ENCODE peak calls at places on chromosomes 13 and 19, in nine cellular contexts. Q, K, V, Z, G, U, E, A and I are unnamed samples.

GRCh38 chr19:35773020-35773809 is 2.1 kb upstream of the ARHGAP33 start:
- DNase-seq in K (no peak), Z (no peak), G (no peak), A (no peak), U (no peak), V (no peak), Q (no peak), E (no peak), I (no peak)

GRCh38 chr13:48533986-48534600 is 1.2 kb upstream of the RCBTB2 start:
- DNase-seq in A (no peak), G (no peak), E (no peak), K (no peak), V (no peak), U (no peak), Z (no peak), Q (no peak), I (no peak)

GRCh38 chr13:99062593-99062992 is 84.7 kb upstream of the DOCK9 start:
- DNase-seq in E (no peak), A (no peak), K (peak; percentile 52), Q (no peak), G (peak; percentile 27), U (no peak), V (no peak), Z (no peak), I (no peak)

GRCh38 chr13:65292488-65292901 is 1937.6 kb downstream of the PCDH9 start:
- DNase-seq in E (no peak), V (no peak), K (no peak), Q (no peak), U (no peak), Z (no peak), A (no peak), G (no peak), I (no peak)

GRCh38 chr19:14562660-14563589 is 8.9 kb downstream of the NDUFB7 start:
- DNase-seq in V (no peak), E (no peak), U (no peak), G (no peak), K (no peak), Z (no peak), A (no peak), Q (no peak), I (no peak)

GRCh38 chr19:40269216-40269940 is 15.8 kb downstream of the AKT2 start:
- DNase-seq in K (no peak), Q (no peak), A (no peak), G (no peak), E (no peak), U (no peak), V (no peak), Z (no peak), I (no peak)

GRCh38 chr13:103866041-103866440 is 799.8 kb upstream of the SLC10A2 start:
- DNase-seq in K (no peak), U (no peak), A (no peak), Q (no peak), V (no peak), G (no peak), Z (no peak), E (no peak), I (no peak)

GRCh38 chr13:45807520-45808099 is 43.9 kb downstream of the SIAH3 start:
- DNase-seq in G (no peak), Z (peak; percentile 30), A (no peak), U (peak; percentile 53), K (peak; percentile 47), V (no peak), E (no peak), Q (peak; percentile 16), I (no peak)

GRCh38 chr13:45341799-45342584 is 1.0 kb upstream of the TPT1 start:
- DNase-seq in Q (peak; percentile 45), A (no peak), U (peak; percentile 86), K (peak; percentile 47), E (peak; percentile 66), V (peak; percentile 63), G (peak; percentile 77), Z (peak; percentile 88), I (peak; percentile 71)

GRCh38 chr13:54373211-54373610 is 1344.6 kb downstream of the OLFM4 start:
- DNase-seq in Z (no peak), G (no peak), V (no peak), E (no peak), Q (no peak), U (no peak), A (no peak), K (no peak), I (no peak)

GRCh38 chr13:19587635-19588300 is 26.4 kb upstream of the TPTE2 start:
- DNase-seq in Z (no peak), K (no peak), U (no peak), Q (peak; percentile 41), G (no peak), V (no peak), A (no peak), E (no peak), I (no peak)

GRCh38 chr19:57688011-57688763 is 6.4 kb downstream of the ZNF551 start:
- DNase-seq in V (no peak), Q (no peak), G (no peak), Z (no peak), K (no peak), U (no peak), A (no peak), E (no peak), I (no peak)

GRCh38 chr13:74158028-74158427 is 23.8 kb upstream of the KLF12 start:
- DNase-seq in K (peak; percentile 30), V (no peak), Q (no peak), Z (no peak), A (no peak), G (no peak), E (no peak), U (no peak), I (no peak)

GRCh38 chr13:25180795-25181537 is 8.9 kb upstream of the AMER2 start:
- DNase-seq in Z (no peak), Q (no peak), V (no peak), U (no peak), A (no peak), E (no peak), K (no peak), G (no peak), I (no peak)

DNA sequence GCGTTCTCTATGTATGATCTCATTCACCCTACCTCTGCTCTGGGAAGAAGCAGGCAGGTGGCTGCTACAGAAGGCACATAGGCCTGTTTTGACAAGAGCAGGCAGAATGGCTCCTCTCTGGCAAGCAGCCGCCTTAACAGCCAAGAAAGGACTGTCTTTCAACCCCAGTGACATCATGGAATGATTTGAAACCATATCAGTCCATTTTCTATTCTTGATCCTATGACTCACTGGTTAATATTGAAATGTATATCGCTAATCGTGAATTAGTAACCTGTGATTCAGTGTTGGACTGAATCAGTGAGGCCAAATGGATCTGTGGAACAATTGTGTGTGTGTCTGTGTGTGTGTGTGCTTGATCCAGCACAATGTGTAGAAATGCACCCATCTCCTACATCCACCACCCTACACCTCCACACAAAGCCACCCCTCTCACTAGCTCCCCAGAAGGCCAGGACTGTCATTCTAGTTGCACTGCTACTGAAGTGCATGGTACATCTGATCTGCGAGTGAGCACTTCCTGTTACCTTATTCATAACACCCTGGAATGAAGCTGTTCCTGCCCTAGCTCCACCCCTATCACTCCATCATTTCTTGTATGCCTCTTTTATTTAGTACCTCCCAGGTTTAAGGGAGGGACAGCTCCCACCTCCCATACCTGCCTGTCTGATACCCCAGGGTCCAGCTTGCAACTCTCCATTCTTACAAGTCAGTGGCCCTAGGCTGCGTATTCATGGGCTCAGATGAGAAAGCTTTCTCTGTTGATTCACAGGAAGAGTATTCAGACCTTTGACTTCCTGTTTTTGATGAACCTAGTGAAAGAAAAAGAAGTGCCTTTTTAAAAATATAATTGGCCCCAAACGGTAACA is 460.0 kb downstream of the FOXO1 start:
- DNase-seq in A (no peak), K (no peak), G (no peak), V (no peak), Q (no peak), E (no peak), U (no peak), Z (no peak), I (no peak)
- H3K4me3 ChIP-seq in A (no peak overlapping the region), K (no peak overlapping the region), G (no peak overlapping the region), V (no peak overlapping the region), Q (no peak overlapping the region), E (no peak overlapping the region), U (no peak overlapping the region), Z (no peak overlapping the region), I (no peak overlapping the region)

DNA sequence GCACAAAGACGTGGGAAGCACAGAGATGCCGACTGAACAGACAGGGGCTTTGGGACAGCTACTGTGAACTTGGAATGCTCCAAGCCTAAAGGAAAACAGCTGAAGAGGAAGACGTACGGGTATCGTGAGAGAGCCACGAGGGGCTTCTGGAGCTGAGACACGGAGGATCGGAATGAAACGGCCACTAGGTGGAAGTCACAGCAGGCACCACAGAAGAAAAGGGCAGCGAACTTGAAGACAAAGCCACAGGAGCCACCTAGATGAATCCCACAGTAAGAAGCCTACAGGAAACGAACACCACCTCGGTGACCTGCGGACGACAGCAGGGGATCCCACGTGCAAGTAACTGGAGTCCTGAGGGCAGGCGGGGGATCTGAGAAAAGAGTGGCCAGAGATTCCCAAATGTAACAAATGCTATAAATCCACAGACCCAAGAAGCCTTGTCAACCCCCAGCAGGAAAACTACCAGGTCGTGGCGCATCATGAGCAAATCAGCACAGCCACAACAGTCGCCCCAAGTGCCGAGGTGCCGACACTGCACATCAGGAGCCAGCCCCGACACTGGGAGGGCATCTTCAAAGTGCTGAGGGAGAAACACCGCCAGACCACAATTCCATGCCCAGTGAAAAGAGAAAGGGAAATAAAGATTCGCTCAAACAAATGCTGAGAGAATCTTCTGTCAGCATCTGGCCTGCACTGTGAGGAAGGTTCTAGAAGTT is 39.3 kb upstream of the ISYNA1 start:
- DNase-seq in U (no peak), Z (no peak), A (no peak), Q (no peak), V (no peak), K (no peak), E (no peak), G (no peak), I (no peak)
- TF ChIP-seq CTCF in U (no peak), Z (peak; percentile 6), A (no peak), Q (no peak), V (no peak), K (no peak), E (no peak), G (no peak), I (no peak)

GRCh38 chr19:44685877-44686276 is 13.1 kb upstream of the CEACAM16 start:
- DNase-seq in A (no peak), E (no peak), Z (no peak), Q (no peak), K (no peak), U (no peak), G (no peak), V (no peak), I (no peak)
- H3K27ac ChIP-seq in A (no peak overlapping the region), E (peak overlapping the region; percentile 50), Z (no peak overlapping the region), Q (no peak overlapping the region), K (peak overlapping the region; percentile 38), U (no peak overlapping the region), G (no peak overlapping the region), V (no peak overlapping the region), I (peak overlapping the region; percentile 73)

DNA sequence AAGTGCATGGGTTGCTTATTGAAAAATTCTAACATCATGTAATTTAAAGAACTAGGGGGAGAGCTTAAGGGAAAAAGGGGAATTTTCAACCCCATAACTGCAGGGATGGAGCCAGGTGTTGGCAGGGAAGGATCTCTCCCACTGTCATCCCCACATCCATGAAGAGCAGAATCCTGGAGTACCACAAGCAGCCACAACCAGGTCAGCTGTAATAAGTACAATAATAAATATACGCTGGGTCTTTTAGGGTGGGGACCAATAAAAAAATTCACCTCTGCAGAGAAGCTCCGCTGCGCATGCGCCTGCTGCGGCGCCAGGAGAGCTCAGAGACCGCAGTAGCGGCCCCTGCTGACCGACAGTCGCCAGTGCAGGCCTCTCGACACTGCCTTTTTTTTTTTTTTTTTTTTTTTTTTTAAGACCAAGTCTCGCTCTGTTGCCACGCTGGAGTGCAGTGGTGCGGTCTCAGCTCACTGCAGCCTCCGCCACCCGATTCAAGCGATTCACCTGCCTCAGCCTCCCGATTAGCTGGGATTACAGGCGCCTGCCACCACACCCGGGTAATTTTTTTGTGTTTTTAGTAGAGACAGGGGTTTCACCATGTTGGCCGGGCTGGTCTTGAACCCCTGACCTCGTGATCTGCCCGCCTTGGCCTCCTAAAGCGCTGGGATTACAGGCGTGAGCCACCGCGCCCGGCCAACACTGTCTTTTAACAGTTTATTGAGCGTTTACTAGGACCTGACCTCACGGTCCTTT is 2.5 kb upstream of the EEF2 start:
- DNase-seq in K (peak; percentile 87), A (peak; percentile 83), Z (peak; percentile 91), Q (peak; percentile 83), G (peak; percentile 82), U (peak; percentile 80), V (peak; percentile 93), E (peak; percentile 89), I (peak; percentile 94)
- H3K4me3 ChIP-seq in K (peak overlapping the region; percentile 82), A (peak overlapping the region; percentile 70), Z (no peak overlapping the region), Q (no peak overlapping the region), G (peak overlapping the region; percentile 75), U (peak overlapping the region; percentile 91), V (no peak overlapping the region), E (no peak overlapping the region), I (peak overlapping the region; percentile 91)